ENCODE peak calls at places on chromosome 16, in five cellular contexts. A is psoas muscle, K is A549, N is neural progenitor cell, Q is lung. F is an unnamed sample.
A peak's percentile ranks its signal among the peaks of the same experiment; 100 is the strongest.

GRCh38 chr16:81573533-81573932 is 128.9 kb downstream of the CMIP start:
- DNase-seq in A (no peak), K (no peak), N (no peak), Q (no peak), F (no peak)

GRCh38 chr16:56192971-56193936 is 2.0 kb downstream of the GNAO1 start:
- DNase-seq in A (no peak), K (no peak), N (peak; percentile 51), Q (no peak), F (peak; percentile 39)

GRCh38 chr16:9225527-9226316 is 134.3 kb downstream of the HAPSTR1 start:
- DNase-seq in A (no peak), K (peak; percentile 43), N (peak; percentile 62), Q (no peak), F (no peak)

GRCh38 chr16:2689968-2690830 is 7.9 kb downstream of the KCTD5 start:
- DNase-seq in A (peak; percentile 70), K (no peak), N (no peak), Q (no peak), F (peak; percentile 17)

GRCh38 chr16:54936979-54937672 is 6.5 kb downstream of the IRX5 start:
- DNase-seq in A (peak; percentile 81), K (peak; percentile 54), N (peak; percentile 93), Q (peak; percentile 72), F (peak; percentile 72)

GRCh38 chr16:73915939-73916451 is 380.6 kb upstream of the PSMD7 start:
- DNase-seq in A (no peak), K (no peak), N (no peak), Q (no peak), F (no peak)

GRCh38 chr16:67782567-67783352 is 23.6 kb downstream of the RANBP10 start:
- DNase-seq in A (no peak), K (no peak), N (no peak), Q (peak; percentile 32), F (no peak)

GRCh38 chr16:89822188-89823086 is 5.8 kb upstream of the SPIRE2 start:
- DNase-seq in A (no peak), K (no peak), N (peak; percentile 44), Q (no peak), F (no peak)

GRCh38 chr16:67349172-67349571 is 22.6 kb downstream of the LRRC36 start:
- DNase-seq in A (no peak), K (peak; percentile 41), N (no peak), Q (no peak), F (no peak)

GRCh38 chr16:77191259-77191969 is 424 bp downstream of the MON1B start:
- DNase-seq in A (peak; percentile 64), K (peak; percentile 47), N (peak; percentile 37), Q (peak; percentile 46), F (peak; percentile 32)

GRCh38 chr16:73068546-73069401 is 20.8 kb upstream of the ZFHX3 start:
- DNase-seq in A (peak; percentile 93), K (peak; percentile 89), N (peak; percentile 9), Q (peak; percentile 81), F (peak; percentile 89)

GRCh38 chr16:88558457-88559442 is 11.5 kb upstream of the ZC3H18 start:
- DNase-seq in A (peak; percentile 87), K (peak; percentile 83), N (peak; percentile 64), Q (peak; percentile 59), F (peak; percentile 92)

GRCh38 chr16:90077757-90078593 is 844 bp upstream of the PRDM7 start:
- DNase-seq in A (no peak), K (peak; percentile 55), N (peak; percentile 33), Q (no peak), F (no peak)

GRCh38 chr16:50498756-50499155 is 49.4 kb upstream of the NKD1 start:
- DNase-seq in A (no peak), K (no peak), N (no peak), Q (no peak), F (no peak)

GRCh38 chr16:20203277-20203676 is 124.0 kb downstream of the GP2 start:
- DNase-seq in A (no peak), K (no peak), N (peak; percentile 51), Q (no peak), F (no peak)

GRCh38 chr16:65122974-65123845 is 1.3 kb upstream of the CDH11 start:
- DNase-seq in A (peak; percentile 73), K (no peak), N (peak; percentile 69), Q (peak; percentile 39), F (peak; percentile 92)
- H3K4me3 ChIP-seq in A (peak overlapping the region; percentile 71), K (peak overlapping the region; percentile 36), N (peak overlapping the region; percentile 93), Q (peak overlapping the region; percentile 21), F (peak overlapping the region; percentile 63)

GRCh38 chr16:684067-684794 is at the start of gene JMJD8:
- DNase-seq in A (peak; percentile 99), K (peak; percentile 97), N (peak; percentile 97), Q (peak; percentile 98), F (peak; percentile 99)
- H3K4me1 ChIP-seq in A (peaks cover 50% of the 10 kb centered on the region), K (peaks cover 34% of the 10 kb centered on the region), N (peaks cover 14% of the 10 kb centered on the region), Q (peaks cover 35% of the 10 kb centered on the region), F (peaks cover 8% of the 10 kb centered on the region)

DNA sequence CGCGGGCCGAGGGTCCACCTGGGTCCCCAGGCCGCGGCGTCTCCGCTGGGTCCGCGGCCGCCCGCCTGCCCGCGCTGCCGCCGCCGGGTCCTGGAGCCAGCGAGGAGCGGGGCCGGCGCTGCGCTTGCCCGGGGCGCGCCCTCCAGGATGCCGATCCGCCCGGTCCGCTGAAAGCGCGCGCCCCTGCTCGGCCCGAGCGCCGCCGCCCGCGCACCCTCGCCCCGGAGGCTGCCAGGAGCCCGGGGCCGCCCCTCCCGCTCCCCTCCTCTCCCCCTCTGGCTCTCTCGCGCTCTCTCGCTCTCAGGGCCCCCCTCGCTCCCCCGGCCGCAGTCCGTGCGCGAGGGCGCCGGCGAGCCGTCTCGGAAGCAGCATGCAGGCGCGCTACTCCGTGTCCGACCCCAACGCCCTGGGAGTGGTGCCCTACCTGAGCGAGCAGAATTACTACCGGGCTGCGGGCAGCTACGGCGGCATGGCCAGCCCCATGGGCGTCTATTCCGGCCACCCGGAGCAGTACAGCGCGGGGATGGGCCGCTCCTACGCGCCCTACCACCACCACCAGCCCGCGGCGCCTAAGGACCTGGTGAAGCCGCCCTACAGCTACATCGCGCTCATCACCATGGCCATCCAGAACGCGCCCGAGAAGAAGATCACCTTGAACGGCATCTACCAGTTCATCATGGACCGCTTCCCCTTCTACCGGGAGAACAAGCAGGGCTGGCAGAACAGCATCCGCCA is 504 bp downstream of the FOXC2 start:
- DNase-seq in A (no peak), K (peak; percentile 48), N (peak; percentile 82), Q (no peak), F (peak; percentile 23)
- H3K4me3 ChIP-seq in A (peak overlapping the region; percentile 52), K (peak overlapping the region; percentile 35), N (peak overlapping the region; percentile 55), Q (peak overlapping the region; percentile 13), F (peak overlapping the region; percentile 39)

DNA sequence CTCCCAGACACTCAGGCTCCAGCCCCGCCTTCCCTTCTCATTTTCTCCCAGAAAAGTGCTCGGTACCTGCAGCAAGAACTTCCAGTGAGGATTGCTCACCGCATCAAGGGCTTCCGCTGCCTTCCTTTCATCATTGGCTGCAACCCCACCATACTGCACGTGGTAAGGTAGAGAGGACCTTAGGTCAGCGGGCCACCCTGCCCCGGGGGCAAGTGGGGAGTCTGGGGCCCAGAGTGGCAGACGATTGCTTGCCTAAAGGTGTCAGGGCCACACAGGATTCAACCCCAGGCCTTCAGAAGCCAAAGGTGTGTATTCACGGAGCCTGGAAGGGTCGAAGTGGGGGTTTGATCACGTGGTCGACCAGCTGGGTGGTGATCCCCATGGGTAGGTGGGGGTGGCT is 1.4 kb downstream of the BCKDK start:
- DNase-seq in A (no peak), K (no peak), N (no peak), Q (no peak), F (no peak)
- H3K4me1 ChIP-seq in A (peaks cover 32% of the 10 kb centered on the region), K (peaks cover 19% of the 10 kb centered on the region), N (peaks cover 5% of the 10 kb centered on the region), Q (peaks cover 15% of the 10 kb centered on the region), F (peaks cover 7% of the 10 kb centered on the region)

GRCh38 chr16:10896723-10897122 is 19.7 kb downstream of the CIITA start:
- DNase-seq in A (no peak), K (no peak), N (no peak), Q (no peak), F (no peak)
- H3K4me3 ChIP-seq in A (no peak overlapping the region), K (no peak overlapping the region), N (no peak overlapping the region), Q (no peak overlapping the region), F (no peak overlapping the region)

GRCh38 chr16:29818082-29818481 is 2.1 kb downstream of the PAGR1 start:
- DNase-seq in A (no peak), K (no peak), N (no peak), Q (no peak), F (no peak)
- H3K4me1 ChIP-seq in A (peaks cover 41% of the 10 kb centered on the region), K (peaks cover 50% of the 10 kb centered on the region), N (peaks cover 25% of the 10 kb centered on the region), Q (peaks cover 16% of the 10 kb centered on the region), F (peaks cover 5% of the 10 kb centered on the region)

GRCh38 chr16:15855704-15856003 is 1.2 kb downstream of the MYH11 start:
- DNase-seq in A (no peak), K (no peak), N (no peak), Q (no peak), F (no peak)
- H3K4me3 ChIP-seq in A (peak overlapping the region; percentile 61), K (no peak overlapping the region), N (no peak overlapping the region), Q (no peak overlapping the region), F (peak overlapping the region; percentile 75)